ENCODE peak calls at places on chromosomes 1 and 21, in five cellular contexts. One of them, this sample, is unnamed.

GRCh38 chr1:64848136-64848535 is 103.3 kb downstream of the RAVER2 start:
- DNase-seq in Calu3: no peak
- DNase-seq in T-helper 2 cell: no peak
- DNase-seq in left colon: no peak
- DNase-seq in H9: no peak
- DNase-seq in this sample: no peak

GRCh38 chr1:7960867-7961198 is 678 bp upstream of the PARK7 start:
- DNase-seq in H9: no peak
- DNase-seq in Calu3: no peak
- DNase-seq in T-helper 2 cell: no peak
- DNase-seq in left colon: no peak
- DNase-seq in this sample: no peak

GRCh38 chr1:225954753-225955152 is 13.7 kb upstream of the LEFTY2 start:
- DNase-seq in T-helper 2 cell: no peak
- DNase-seq in H9: no peak
- DNase-seq in left colon: no peak
- DNase-seq in Calu3: no peak
- DNase-seq in this sample: no peak

GRCh38 chr1:207848234-207848633 is 62.7 kb downstream of the CD34 start:
- DNase-seq in left colon: peak; percentile 91
- DNase-seq in T-helper 2 cell: no peak
- DNase-seq in H9: no peak
- DNase-seq in Calu3: peak; percentile 64
- DNase-seq in this sample: no peak

GRCh38 chr1:75836528-75836927 is 39.8 kb downstream of the MSH4 start:
- DNase-seq in left colon: no peak
- DNase-seq in Calu3: no peak
- DNase-seq in H9: no peak
- DNase-seq in T-helper 2 cell: no peak
- DNase-seq in this sample: no peak

GRCh38 chr1:179926494-179927205 is 28.0 kb upstream of the CEP350 start:
- DNase-seq in H9: no peak
- DNase-seq in T-helper 2 cell: no peak
- DNase-seq in left colon: no peak
- DNase-seq in Calu3: no peak
- DNase-seq in this sample: no peak

GRCh38 chr1:228793032-228793431 is 57.8 kb downstream of the RHOU start:
- DNase-seq in left colon: no peak
- DNase-seq in H9: no peak
- DNase-seq in T-helper 2 cell: no peak
- DNase-seq in Calu3: no peak
- DNase-seq in this sample: peak; percentile 36

GRCh38 chr1:32825181-32825580 is 7.7 kb downstream of the S100PBP start:
- DNase-seq in Calu3: no peak
- DNase-seq in H9: no peak
- DNase-seq in T-helper 2 cell: no peak
- DNase-seq in left colon: no peak
- DNase-seq in this sample: no peak

GRCh38 chr1:216379441-216379840 is 43.8 kb downstream of the USH2A start:
- DNase-seq in T-helper 2 cell: no peak
- DNase-seq in Calu3: no peak
- DNase-seq in H9: no peak
- DNase-seq in left colon: no peak
- DNase-seq in this sample: no peak

GRCh38 chr1:44553127-44553758 is 121.0 kb downstream of the TMEM53 start:
- DNase-seq in Calu3: no peak
- DNase-seq in T-helper 2 cell: no peak
- DNase-seq in left colon: no peak
- DNase-seq in H9: no peak
- DNase-seq in this sample: no peak

GRCh38 chr21:29710498-29710897 is 229.3 kb downstream of the GRIK1 start:
- DNase-seq in left colon: no peak
- DNase-seq in T-helper 2 cell: no peak
- DNase-seq in Calu3: no peak
- DNase-seq in H9: no peak
- DNase-seq in this sample: no peak

GRCh38 chr1:47813970-47814369 is 183.2 kb downstream of the TRABD2B start:
- DNase-seq in Calu3: no peak
- DNase-seq in left colon: no peak
- DNase-seq in H9: no peak
- DNase-seq in T-helper 2 cell: no peak
- DNase-seq in this sample: no peak

GRCh38 chr1:46317323-46317722 is 13.8 kb downstream of the UQCRH start:
- DNase-seq in Calu3: no peak
- DNase-seq in T-helper 2 cell: no peak
- DNase-seq in H9: no peak
- DNase-seq in left colon: no peak
- DNase-seq in this sample: peak; percentile 24

GRCh38 chr1:180309338-180309737 is 79.3 kb downstream of the LHX4 start:
- DNase-seq in Calu3: peak; percentile 8
- DNase-seq in T-helper 2 cell: no peak
- DNase-seq in H9: no peak
- DNase-seq in left colon: no peak
- DNase-seq in this sample: no peak

GRCh38 chr1:99849413-99849743 is 783 bp upstream of the AGL start:
- DNase-seq in Calu3: peak; percentile 1
- DNase-seq in T-helper 2 cell: no peak
- DNase-seq in left colon: peak; percentile 27
- DNase-seq in H9: no peak
- DNase-seq in this sample: no peak

GRCh38 chr1:39900662-39901485 is 843 bp downstream of the MYCL start:
- DNase-seq in H9: peak; percentile 46
- DNase-seq in left colon: peak; percentile 28
- DNase-seq in T-helper 2 cell: no peak
- DNase-seq in Calu3: peak; percentile 43
- DNase-seq in this sample: peak; percentile 91

GRCh38 chr1:107935396-107936064 is 29.4 kb downstream of the VAV3 start:
- DNase-seq in left colon: no peak
- DNase-seq in Calu3: no peak
- DNase-seq in H9: no peak
- DNase-seq in T-helper 2 cell: no peak
- DNase-seq in this sample: no peak

GRCh38 chr1:24380508-24380907 is 33.1 kb downstream of the STPG1 start:
- DNase-seq in Calu3: no peak
- DNase-seq in H9: peak; percentile 11
- DNase-seq in T-helper 2 cell: no peak
- DNase-seq in left colon: no peak
- DNase-seq in this sample: peak; percentile 20

GRCh38 chr1:156709743-156710489 is 4.5 kb upstream of the CRABP2 start:
- DNase-seq in T-helper 2 cell: no peak
- DNase-seq in left colon: peak; percentile 67
- DNase-seq in Calu3: no peak
- DNase-seq in H9: no peak
- DNase-seq in this sample: no peak

GRCh38 chr21:44986471-44987291 is 46.9 kb downstream of the SLX9 start:
- DNase-seq in Calu3: no peak
- DNase-seq in T-helper 2 cell: no peak
- DNase-seq in left colon: no peak
- DNase-seq in H9: no peak
- DNase-seq in this sample: peak; percentile 35

GRCh38 chr1:1901641-1902294 is 10.9 kb upstream of the GNB1 start:
- DNase-seq in left colon: no peak
- DNase-seq in T-helper 2 cell: no peak
- DNase-seq in H9: peak; percentile 26
- DNase-seq in Calu3: no peak
- DNase-seq in this sample: peak; percentile 48

GRCh38 chr1:57012280-57012679 is 46.5 kb upstream of the C8B start:
- DNase-seq in H9: no peak
- DNase-seq in left colon: no peak
- DNase-seq in T-helper 2 cell: no peak
- DNase-seq in Calu3: no peak
- DNase-seq in this sample: no peak

GRCh38 chr1:241240084-241240483 is 116.9 kb downstream of the RGS7 start:
- DNase-seq in T-helper 2 cell: no peak
- DNase-seq in left colon: no peak
- DNase-seq in Calu3: no peak
- DNase-seq in H9: no peak
- DNase-seq in this sample: no peak

This sample was measured in endodermal cell.